ENCODE peak calls at places on chromosome 2, in four cellular contexts. A, F, K and X are unnamed samples.

GRCh38 chr2:241507430-241508239 is 749 bp downstream of the STK25 start:
- DNase-seq in A (no peak), F (no peak), K (no peak), X (peak; percentile 71)

GRCh38 chr2:73111300-73112025 is 1.3 kb downstream of the RAB11FIP5 start:
- DNase-seq in A (no peak), F (no peak), K (no peak), X (peak; percentile 39)

GRCh38 chr2:204691911-204692510 is 146.7 kb downstream of the PARD3B start:
- DNase-seq in A (no peak), F (peak; percentile 44), K (no peak), X (peak; percentile 81)

GRCh38 chr2:186976329-186976728 is 127.4 kb upstream of the ZSWIM2 start:
- DNase-seq in A (no peak), F (no peak), K (no peak), X (no peak)

GRCh38 chr2:208295834-208296233 is 29.8 kb downstream of the PIKFYVE start:
- DNase-seq in A (no peak), F (no peak), K (no peak), X (no peak)

GRCh38 chr2:68253211-68254068 is 1.1 kb upstream of the PPP3R1 start:
- DNase-seq in A (no peak), F (no peak), K (no peak), X (no peak)

GRCh38 chr2:152127628-152128027 is 28.8 kb upstream of the CACNB4 start:
- DNase-seq in A (no peak), F (no peak), K (no peak), X (no peak)

GRCh38 chr2:111624401-111625156 is 259.4 kb downstream of the ANAPC1 start:
- DNase-seq in A (no peak), F (no peak), K (no peak), X (no peak)

GRCh38 chr2:66240284-66240683 is 194.6 kb upstream of the MEIS1 start:
- DNase-seq in A (no peak), F (peak; percentile 27), K (no peak), X (peak; percentile 51)

GRCh38 chr2:37379881-37380296 is 35.5 kb downstream of the QPCT start:
- DNase-seq in A (no peak), F (no peak), K (no peak), X (peak; percentile 39)

GRCh38 chr2:66794571-66794970 is 359.6 kb downstream of the MEIS1 start:
- DNase-seq in A (no peak), F (no peak), K (no peak), X (no peak)

GRCh38 chr2:206728277-206729199 is 10.3 kb upstream of the DYTN start:
- DNase-seq in A (no peak), F (no peak), K (no peak), X (no peak)

GRCh38 chr2:25294573-25295462 is 46.9 kb downstream of the DNMT3A start:
- DNase-seq in A (peak; percentile 75), F (peak; percentile 67), K (no peak), X (peak; percentile 75)

GRCh38 chr2:15762449-15762848 is 170.8 kb downstream of the DDX1 start:
- DNase-seq in A (peak; percentile 38), F (no peak), K (no peak), X (no peak)

GRCh38 chr2:70104231-70105111 is 17.2 kb downstream of the PCBP1 start:
- DNase-seq in A (no peak), F (peak; percentile 68), K (no peak), X (peak; percentile 69)

GRCh38 chr2:225319872-225320271 is 79.6 kb upstream of the NYAP2 start:
- DNase-seq in A (no peak), F (no peak), K (no peak), X (no peak)

GRCh38 chr2:150491943-150492342 is 4.5 kb upstream of the RND3 start:
- DNase-seq in A (no peak), F (no peak), K (no peak), X (no peak)

GRCh38 chr2:29223257-29223656 is 108.0 kb downstream of the CLIP4 start:
- DNase-seq in A (no peak), F (no peak), K (no peak), X (no peak)

GRCh38 chr2:99879481-99879880 is 262.9 kb downstream of the AFF3 start:
- DNase-seq in A (no peak), F (no peak), K (no peak), X (no peak)

GRCh38 chr2:217653240-217653639 is 349.6 kb downstream of the TNS1 start:
- DNase-seq in A (peak; percentile 81), F (peak; percentile 71), K (no peak), X (peak; percentile 57)

GRCh38 chr2:146777181-146777580 is 1067.6 kb upstream of the ACVR2A start:
- DNase-seq in A (no peak), F (no peak), K (no peak), X (no peak)

GRCh38 chr2:135798762-135799161 is 38.2 kb downstream of the LCT start:
- DNase-seq in A (no peak), F (no peak), K (no peak), X (no peak)

GRCh38 chr2:99852376-99852934 is 289.9 kb downstream of the AFF3 start:
- DNase-seq in A (no peak), F (no peak), K (no peak), X (no peak)

GRCh38 chr2:25041307-25041927 is 459 bp upstream of the EFR3B start:
- DNase-seq in A (peak; percentile 61), F (peak; percentile 54), K (peak; percentile 63), X (peak; percentile 74)

GRCh38 chr2:29765711-29766110 is 155.7 kb downstream of the ALK start:
- DNase-seq in A (no peak), F (no peak), K (no peak), X (no peak)

GRCh38 chr2:64704996-64705395 is 51.3 kb upstream of the SERTAD2 start:
- DNase-seq in A (no peak), F (no peak), K (no peak), X (no peak)

GRCh38 chr2:105563000-105563719 is 164.3 kb upstream of the FHL2 start:
- DNase-seq in A (no peak), F (no peak), K (no peak), X (no peak)

GRCh38 chr2:213224366-213224765 is 59.9 kb upstream of the SPAG16 start:
- DNase-seq in A (no peak), F (no peak), K (no peak), X (no peak)

GRCh38 chr2:210389856-210390255 is 74.9 kb upstream of the MYL1 start:
- DNase-seq in A (no peak), F (no peak), K (no peak), X (no peak)

GRCh38 chr2:179948058-179948457 is 59.0 kb downstream of the CWC22 start:
- DNase-seq in A (no peak), F (no peak), K (no peak), X (no peak)

DNA sequence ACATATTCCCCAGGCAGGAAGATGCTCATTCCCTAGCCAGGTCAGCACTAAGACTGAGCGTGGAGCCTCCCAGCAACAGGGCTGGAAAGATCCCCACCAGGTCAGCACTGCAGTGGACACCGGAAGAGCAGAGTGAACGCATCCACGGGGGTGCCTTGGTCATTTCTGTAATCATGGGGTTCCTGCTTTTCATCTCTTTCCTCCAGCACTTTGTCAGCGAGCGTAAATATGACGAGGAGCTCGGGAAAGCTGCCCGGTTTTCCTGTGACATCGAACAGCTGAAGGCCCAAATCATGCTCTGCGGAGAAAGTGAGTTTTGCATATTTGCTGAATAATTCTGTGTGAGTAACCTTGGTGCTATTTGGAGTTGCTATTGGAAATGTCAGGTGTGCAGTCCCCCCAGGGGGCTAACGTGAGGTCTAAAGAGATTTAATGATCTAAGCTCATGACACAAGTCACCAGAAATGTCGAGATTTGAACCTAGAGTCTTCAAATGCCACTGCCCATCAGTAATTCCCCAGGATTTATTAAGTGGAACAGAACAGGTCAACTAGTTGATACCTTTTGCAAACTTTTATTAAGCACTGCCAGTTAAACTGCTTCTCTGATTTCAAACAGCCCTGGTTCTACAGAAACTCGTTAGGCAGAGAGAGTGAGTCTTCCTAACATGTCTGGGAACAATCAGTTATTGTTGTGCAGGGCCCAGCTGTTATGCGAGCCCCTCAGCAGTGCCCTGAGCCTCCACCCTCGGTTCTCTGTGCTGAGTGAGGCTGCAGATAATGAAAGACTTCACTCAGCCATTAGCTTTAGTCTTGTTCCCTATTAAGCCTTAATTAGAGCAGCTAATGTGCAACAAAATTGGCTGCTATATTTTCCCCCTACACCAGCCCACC is 39.9 kb downstream of the KCTD18 start:
- DNase-seq in A (no peak), F (peak; percentile 58), K (no peak), X (no peak)
- H3K27ac ChIP-seq in A (peak overlapping the region; percentile 27), F (no peak overlapping the region), K (no peak overlapping the region), X (no peak overlapping the region)

GRCh38 chr2:233354500-233354924 is 218 bp downstream of the DGKD start:
- DNase-seq in A (no peak), F (no peak), K (no peak), X (no peak)
- H3K4me1 ChIP-seq in A (no peaks in the 10 kb centered on the region), F (peaks cover 6% of the 10 kb centered on the region), K (peaks cover 25% of the 10 kb centered on the region), X (peaks cover 12% of the 10 kb centered on the region)

DNA sequence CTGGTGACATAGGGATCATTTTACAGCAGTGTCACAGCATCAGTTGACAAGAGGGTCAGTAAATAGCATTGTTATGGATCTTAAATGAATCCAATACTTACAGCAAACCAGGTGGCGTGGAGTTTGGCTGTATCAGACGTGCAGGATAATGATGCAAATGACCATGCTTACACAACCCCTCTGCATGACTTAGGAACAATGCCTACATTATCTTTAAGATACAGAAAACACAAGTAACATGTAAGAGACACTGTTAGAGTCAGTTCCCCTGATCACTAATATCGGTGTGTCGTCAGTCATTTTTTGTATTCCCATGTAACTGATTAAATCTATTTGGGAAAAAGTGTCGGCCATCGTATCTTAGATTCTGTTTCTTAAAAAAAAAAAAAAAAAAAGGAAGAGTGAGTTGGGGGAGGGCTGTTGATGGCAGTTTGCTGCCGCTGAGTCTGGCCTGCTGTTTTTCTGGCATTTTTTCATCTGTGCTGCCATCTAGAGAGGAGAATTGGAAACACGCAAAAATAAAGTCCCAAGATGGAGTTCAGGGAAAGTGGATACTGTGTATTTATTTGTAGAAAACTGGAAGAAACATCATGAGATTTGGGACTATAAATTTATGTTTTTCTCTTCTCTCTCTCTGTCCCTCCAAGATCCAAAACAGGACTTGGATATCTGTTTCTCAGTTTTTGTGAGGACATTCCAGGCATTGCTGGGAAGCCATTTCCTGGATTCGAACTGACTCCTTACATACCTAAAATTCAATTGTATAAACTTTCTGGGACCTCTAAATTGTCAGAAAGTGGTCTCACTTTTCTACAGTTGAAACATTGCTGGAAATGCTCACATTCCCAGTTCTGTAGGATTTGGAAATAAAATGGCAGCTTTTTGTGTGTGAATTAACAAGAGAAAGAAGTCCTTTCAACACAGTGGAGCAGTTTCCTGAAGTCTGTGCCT is 60.3 kb upstream of the AGPS start:
- DNase-seq in A (peak; percentile 70), F (peak; percentile 47), K (no peak), X (peak; percentile 57)
- H3K27ac ChIP-seq in A (no peak overlapping the region), F (peak overlapping the region; percentile 65), K (no peak overlapping the region), X (no peak overlapping the region)

GRCh38 chr2:109232909-109233308 is 103.9 kb downstream of the SH3RF3 start:
- DNase-seq in A (peak; percentile 51), F (no peak), K (no peak), X (no peak)

GRCh38 chr2:109231428-109231827 is 102.4 kb downstream of the SH3RF3 start:
- DNase-seq in A (no peak), F (no peak), K (no peak), X (no peak)

GRCh38 chr2:109232306-109232705 is 103.3 kb downstream of the SH3RF3 start:
- DNase-seq in A (peak; percentile 5), F (no peak), K (no peak), X (no peak)

GRCh38 chr2:109236147-109236546 is 107.1 kb downstream of the SH3RF3 start:
- DNase-seq in A (peak; percentile 23), F (no peak), K (no peak), X (no peak)

DNA sequence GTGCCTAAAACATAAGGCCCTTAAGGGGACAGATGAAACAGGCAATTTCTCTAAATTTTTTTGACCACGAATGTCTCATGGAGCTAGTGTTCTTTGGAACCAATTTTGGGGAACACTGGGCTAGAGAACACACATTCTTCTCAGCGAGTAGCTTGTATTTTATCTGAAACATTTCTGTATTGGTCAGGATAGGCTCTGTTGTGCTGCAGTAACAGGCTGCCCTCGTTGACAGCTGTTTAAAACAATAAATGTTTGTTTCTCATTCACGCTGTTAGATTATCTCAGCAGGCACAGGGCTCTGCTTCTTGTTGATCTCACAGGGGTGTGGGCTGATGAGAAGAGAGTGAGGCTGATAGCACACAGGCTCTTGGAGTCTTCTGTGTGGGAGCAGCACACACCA is 105.3 kb downstream of the SH3RF3 start:
- DNase-seq in A (peak; percentile 1), F (no peak), K (no peak), X (no peak)
- H3K4me1 ChIP-seq in A (no peaks in the 10 kb centered on the region), F (peaks cover 3% of the 10 kb centered on the region), K (peaks cover 23% of the 10 kb centered on the region), X (peaks cover 2% of the 10 kb centered on the region)